ENCODE peak calls at places on chromosomes 11 and 22, in nine cellular contexts. One of them, this sample, is unnamed.

GRCh38 chr11:69292221-69292648 is 1.7 kb upstream of the MYEOV start:
- DNase-seq in iPS-NIHi11: peak; percentile 78
- DNase-seq in ovary: no peak
- DNase-seq in SHP77: no peak
- DNase-seq in T-cell: peak; percentile 51
- DNase-seq in hepatic stellate cell: peak; percentile 37
- DNase-seq in skeletal muscle cell: no peak
- DNase-seq in stimulated activated naive CD4-positive, alpha-beta T cell: peak; percentile 15
- DNase-seq in germinal center: peak; percentile 51
- DNase-seq in this sample: peak; percentile 56

GRCh38 chr22:22974795-22975580 is 87.4 kb downstream of the IGLL5 start:
- DNase-seq in germinal center: no peak
- DNase-seq in iPS-NIHi11: no peak
- DNase-seq in SHP77: no peak
- DNase-seq in T-cell: no peak
- DNase-seq in ovary: no peak
- DNase-seq in stimulated activated naive CD4-positive, alpha-beta T cell: no peak
- DNase-seq in skeletal muscle cell: no peak
- DNase-seq in hepatic stellate cell: no peak
- DNase-seq in this sample: no peak

GRCh38 chr11:76878014-76878413 is 17.3 kb downstream of the ACER3 start:
- DNase-seq in T-cell: no peak
- DNase-seq in ovary: no peak
- DNase-seq in germinal center: no peak
- DNase-seq in iPS-NIHi11: no peak
- DNase-seq in skeletal muscle cell: no peak
- DNase-seq in hepatic stellate cell: no peak
- DNase-seq in SHP77: no peak
- DNase-seq in stimulated activated naive CD4-positive, alpha-beta T cell: no peak
- DNase-seq in this sample: no peak

GRCh38 chr11:12106101-12106500 is 4.3 kb upstream of the MICAL2 start:
- DNase-seq in skeletal muscle cell: no peak
- DNase-seq in germinal center: no peak
- DNase-seq in hepatic stellate cell: no peak
- DNase-seq in ovary: no peak
- DNase-seq in T-cell: no peak
- DNase-seq in iPS-NIHi11: no peak
- DNase-seq in SHP77: no peak
- DNase-seq in stimulated activated naive CD4-positive, alpha-beta T cell: no peak
- DNase-seq in this sample: no peak

GRCh38 chr11:109085708-109086373 is 336.1 kb upstream of the C11orf87 start:
- DNase-seq in germinal center: no peak
- DNase-seq in ovary: no peak
- DNase-seq in T-cell: no peak
- DNase-seq in skeletal muscle cell: no peak
- DNase-seq in SHP77: no peak
- DNase-seq in hepatic stellate cell: peak; percentile 22
- DNase-seq in stimulated activated naive CD4-positive, alpha-beta T cell: no peak
- DNase-seq in iPS-NIHi11: no peak
- DNase-seq in this sample: no peak

GRCh38 chr22:43821606-43822425 is 9.7 kb upstream of the EFCAB6 start:
- DNase-seq in hepatic stellate cell: no peak
- DNase-seq in iPS-NIHi11: no peak
- DNase-seq in skeletal muscle cell: no peak
- DNase-seq in SHP77: no peak
- DNase-seq in germinal center: no peak
- DNase-seq in ovary: no peak
- DNase-seq in T-cell: no peak
- DNase-seq in stimulated activated naive CD4-positive, alpha-beta T cell: no peak
- DNase-seq in this sample: no peak

GRCh38 chr22:37273126-37273845 is 9.0 kb upstream of the CYTH4 start:
- DNase-seq in SHP77: no peak
- DNase-seq in T-cell: no peak
- DNase-seq in germinal center: no peak
- DNase-seq in ovary: no peak
- DNase-seq in stimulated activated naive CD4-positive, alpha-beta T cell: no peak
- DNase-seq in iPS-NIHi11: no peak
- DNase-seq in hepatic stellate cell: peak; percentile 71
- DNase-seq in skeletal muscle cell: no peak
- DNase-seq in this sample: no peak

GRCh38 chr11:94563848-94564442 is 3.2 kb upstream of the PIWIL4 start:
- DNase-seq in hepatic stellate cell: no peak
- DNase-seq in ovary: no peak
- DNase-seq in skeletal muscle cell: no peak
- DNase-seq in germinal center: no peak
- DNase-seq in T-cell: no peak
- DNase-seq in SHP77: no peak
- DNase-seq in iPS-NIHi11: no peak
- DNase-seq in stimulated activated naive CD4-positive, alpha-beta T cell: no peak
- DNase-seq in this sample: no peak

GRCh38 chr11:65865550-65866172 is 5.4 kb downstream of the MUS81 start:
- DNase-seq in SHP77: no peak
- DNase-seq in ovary: peak; percentile 23
- DNase-seq in germinal center: no peak
- DNase-seq in hepatic stellate cell: no peak
- DNase-seq in stimulated activated naive CD4-positive, alpha-beta T cell: no peak
- DNase-seq in iPS-NIHi11: no peak
- DNase-seq in skeletal muscle cell: no peak
- DNase-seq in T-cell: no peak
- DNase-seq in this sample: no peak

GRCh38 chr11:31940396-31941037 is 129.4 kb upstream of the PAX6 start:
- DNase-seq in ovary: no peak
- DNase-seq in SHP77: no peak
- DNase-seq in hepatic stellate cell: no peak
- DNase-seq in T-cell: no peak
- DNase-seq in stimulated activated naive CD4-positive, alpha-beta T cell: no peak
- DNase-seq in skeletal muscle cell: peak; percentile 14
- DNase-seq in germinal center: no peak
- DNase-seq in iPS-NIHi11: no peak
- DNase-seq in this sample: no peak